ENCODE peak calls at places on chromosome 22, in four cellular contexts. J is tibial nerve, D is neuronal stem cell, V is non-pigmented ciliary epithelial cell. I is an unnamed sample.

GRCh38 chr22:29457730-29458129 is 19.3 kb downstream of the RFPL1 start:
- DNase-seq in D (peak; percentile 62), V (peak; percentile 4), J (no peak), I (no peak)

GRCh38 chr22:21941921-21942320 is 10.7 kb downstream of the PPM1F start:
- DNase-seq in D (no peak), J (no peak), V (no peak), I (no peak)

GRCh38 chr22:48112687-48113521 is 1350.5 kb downstream of the TBC1D22A start:
- DNase-seq in D (no peak), V (no peak), J (no peak), I (no peak)

GRCh38 chr22:32465661-32466060 is 1.4 kb upstream of the BPIFC start:
- DNase-seq in D (no peak), J (no peak), V (no peak), I (no peak)

GRCh38 chr22:46758867-46759290 is 3.6 kb upstream of the TBC1D22A start:
- DNase-seq in J (no peak), V (no peak), D (peak; percentile 45), I (no peak)

GRCh38 chr22:49454726-49455125 is 372.9 kb downstream of the BRD1 start:
- DNase-seq in V (no peak), D (no peak), J (no peak), I (no peak)

GRCh38 chr22:46563381-46564083 is 26.1 kb upstream of the CELSR1 start:
- DNase-seq in J (peak; percentile 64), D (no peak), V (no peak), I (no peak)

GRCh38 chr22:46854125-46854870 is 91.8 kb downstream of the TBC1D22A start:
- DNase-seq in D (no peak), V (no peak), J (no peak), I (no peak)

GRCh38 chr22:44026630-44027511 is 2.8 kb downstream of the PARVB start:
- DNase-seq in J (peak; percentile 50), D (no peak), V (no peak), I (peak; percentile 37)

GRCh38 chr22:48918585-48919186 is 909.0 kb downstream of the BRD1 start:
- DNase-seq in J (no peak), D (no peak), V (no peak), I (no peak)

GRCh38 chr22:50523806-50524663 is 1.4 kb downstream of the SCO2 start:
- DNase-seq in D (no peak), J (no peak), V (no peak), I (no peak)

GRCh38 chr22:28027453-28028448 is 108.7 kb upstream of the PITPNB start:
- DNase-seq in V (no peak), J (no peak), D (no peak), I (no peak)

GRCh38 chr22:46462726-46463371 is 74.6 kb downstream of the CELSR1 start:
- DNase-seq in J (no peak), V (peak; percentile 35), D (no peak), I (no peak)

GRCh38 chr22:24106385-24107381 is 74.6 kb upstream of the SUSD2 start:
- DNase-seq in J (no peak), V (no peak), D (no peak), I (no peak)

GRCh38 chr22:27424319-27424718 is 377.2 kb downstream of the MN1 start:
- DNase-seq in V (no peak), J (no peak), D (no peak), I (no peak)

GRCh38 chr22:37546436-37547248 is 13.6 kb upstream of the CDC42EP1 start:
- DNase-seq in D (no peak), J (no peak), V (no peak), I (no peak)

GRCh38 chr22:25896098-25896497 is 154.1 kb downstream of the MYO18B start:
- DNase-seq in D (no peak), V (no peak), J (no peak), I (no peak)

GRCh38 chr22:43255299-43255698 is 68.4 kb upstream of the TTLL12 start:
- DNase-seq in V (no peak), D (no peak), J (no peak), I (no peak)

I was measured in thoracic aorta.